ENCODE peak calls at places on chromosomes 13 and 19, in eight cellular contexts. E is cardiac muscle cell, N is colonic mucosa, F is dorsolateral prefrontal cortex, T is breast epithelium, U is heart left ventricle, K is SK-N-SH, A is adrenal gland. B is an unnamed sample.
A peak's percentile ranks its signal among the peaks of the same experiment; 100 is the strongest.

GRCh38 chr19:16791942-16792341 is 37.3 kb upstream of the SIN3B start:
- DNase-seq in U (no peak), N (no peak), T (no peak), E (no peak), A (no peak), F (no peak), K (no peak), B (no peak)

GRCh38 chr19:5289060-5289990 is 51.3 kb downstream of the PTPRS start:
- DNase-seq in F (no peak), E (no peak), K (peak; percentile 35), A (no peak), N (no peak), U (no peak), T (no peak), B (no peak)

GRCh38 chr19:7552781-7553180 is 17.3 kb downstream of the PNPLA6 start:
- DNase-seq in T (no peak), N (no peak), E (no peak), A (no peak), K (peak; percentile 15), U (no peak), F (no peak), B (no peak)

GRCh38 chr13:99956473-99957349 is 14.9 kb downstream of the ZIC5 start:
- DNase-seq in E (no peak), A (no peak), F (no peak), N (no peak), K (peak; percentile 54), U (no peak), T (no peak), B (no peak)

GRCh38 chr19:33778089-33778791 is 18.4 kb upstream of the KCTD15 start:
- DNase-seq in A (peak; percentile 79), K (peak; percentile 98), E (peak; percentile 82), N (peak; percentile 82), U (peak; percentile 83), T (peak; percentile 84), F (peak; percentile 79), B (peak; percentile 81)

GRCh38 chr19:18596752-18597157 is 8.2 kb downstream of the REX1BD start:
- DNase-seq in N (peak; percentile 66), U (no peak), F (no peak), K (peak; percentile 89), A (peak; percentile 84), T (no peak), E (peak; percentile 53), B (no peak)

GRCh38 chr19:10961073-10961762 is 388 bp downstream of the SMARCA4 start:
- DNase-seq in E (peak; percentile 40), T (no peak), U (no peak), N (peak; percentile 43), F (peak; percentile 55), K (peak; percentile 90), A (peak; percentile 43), B (no peak)

GRCh38 chr19:41421973-41422372 is 5.2 kb downstream of the B3GNT8 start:
- DNase-seq in N (no peak), E (no peak), K (no peak), T (no peak), U (no peak), F (no peak), A (no peak), B (no peak)

GRCh38 chr19:8208119-8208709 is 956 bp upstream of the CERS4 start:
- DNase-seq in U (no peak), T (no peak), N (no peak), A (peak; percentile 8), E (peak; percentile 6), K (peak; percentile 62), F (peak; percentile 33), B (no peak)

GRCh38 chr13:101640797-101641400 is 188.4 kb downstream of the ITGBL1 start:
- DNase-seq in E (peak; percentile 24), N (no peak), K (no peak), F (no peak), T (no peak), A (no peak), U (no peak), B (no peak)

GRCh38 chr13:75770164-75771145 is 134.3 kb downstream of the LMO7 start:
- DNase-seq in A (no peak), U (no peak), T (no peak), K (no peak), F (no peak), N (no peak), E (no peak), B (no peak)

GRCh38 chr19:49155830-49156346 is 692 bp upstream of the HRC start:
- DNase-seq in F (no peak), K (no peak), A (no peak), N (no peak), T (no peak), U (peak; percentile 80), E (no peak), B (no peak)

GRCh38 chr19:33751386-33751770 is 45.3 kb upstream of the KCTD15 start:
- DNase-seq in F (no peak), U (no peak), N (no peak), K (peak; percentile 58), A (no peak), T (no peak), E (no peak), B (no peak)

GRCh38 chr13:40979232-40979631 is 39.9 kb downstream of the ELF1 start:
- DNase-seq in T (no peak), K (no peak), N (no peak), A (no peak), F (no peak), E (no peak), U (no peak), B (no peak)

GRCh38 chr19:2540646-2541454 is 64.9 kb downstream of the GADD45B start:
- DNase-seq in F (no peak), T (peak; percentile 97), U (peak; percentile 89), N (peak; percentile 72), K (no peak), A (peak; percentile 79), E (peak; percentile 99), B (no peak)

GRCh38 chr13:45496942-45497341 is 32.2 kb downstream of the COG3 start:
- DNase-seq in K (no peak), A (no peak), N (no peak), U (no peak), T (no peak), E (no peak), F (no peak), B (no peak)

GRCh38 chr13:27953671-27954405 is 15.3 kb downstream of the CDX2 start:
- DNase-seq in E (peak; percentile 79), U (peak; percentile 59), T (no peak), K (peak; percentile 90), N (peak; percentile 82), A (peak; percentile 66), F (no peak), B (peak; percentile 54)
- H3K27ac ChIP-seq in E (no peak overlapping the region), U (no peak overlapping the region), T (no peak overlapping the region), K (no peak overlapping the region), N (peak overlapping the region; percentile 88), A (no peak overlapping the region), F (no peak overlapping the region), B (no peak overlapping the region)

GRCh38 chr13:106095406-106095805 is 440.1 kb downstream of the EFNB2 start:
- DNase-seq in E (no peak), N (no peak), A (no peak), K (no peak), U (no peak), F (no peak), T (no peak), B (no peak)
- TF ChIP-seq CTCF in E (no peak), N (no peak), A (no peak), K (no peak), U (no peak), F (no peak), T (no peak), B (no peak)

DNA sequence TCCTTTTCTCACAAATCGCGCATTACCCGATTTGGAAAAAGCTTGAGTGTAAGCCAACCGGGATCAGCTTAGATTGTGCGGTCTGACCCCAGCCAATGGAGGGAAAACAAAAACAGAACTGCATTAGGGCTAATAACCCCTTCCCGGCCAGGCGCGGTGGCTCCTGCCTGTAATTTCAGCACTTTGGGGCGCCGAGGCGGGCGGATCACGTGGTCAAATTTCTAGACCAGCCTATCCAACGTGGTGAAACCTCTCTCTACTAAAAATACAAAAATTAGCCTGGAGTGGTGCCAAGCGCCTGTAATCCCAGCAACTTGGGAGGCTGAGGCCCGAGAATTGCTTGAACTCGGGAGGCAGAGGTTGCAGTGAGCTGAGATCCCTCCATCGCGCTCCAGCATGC is 896 bp downstream of the ZNF90 start:
- DNase-seq in T (no peak), U (peak; percentile 9), E (peak; percentile 74), N (peak; percentile 53), K (peak; percentile 36), F (no peak), A (peak; percentile 14), B (peak; percentile 6)
- H3K27ac ChIP-seq in T (no peak overlapping the region), U (peak overlapping the region; percentile 46), E (peak overlapping the region; percentile 90), N (no peak overlapping the region), K (peak overlapping the region; percentile 27), F (no peak overlapping the region), A (no peak overlapping the region), B (no peak overlapping the region)

GRCh38 chr13:112760440-112760839 is 70.6 kb downstream of the ATP11A start:
- DNase-seq in K (no peak), U (no peak), N (no peak), T (no peak), E (no peak), F (no peak), A (no peak), B (no peak)

GRCh38 chr13:112762690-112763080 is 72.8 kb downstream of the ATP11A start:
- DNase-seq in F (no peak), E (no peak), K (no peak), N (no peak), T (no peak), U (peak; percentile 12), A (no peak), B (no peak)

GRCh38 chr13:112764028-112764427 is 74.2 kb downstream of the ATP11A start:
- DNase-seq in E (no peak), A (no peak), K (no peak), N (no peak), U (no peak), T (no peak), F (no peak), B (no peak)

GRCh38 chr13:112760931-112761330 is 71.1 kb downstream of the ATP11A start:
- DNase-seq in T (no peak), K (no peak), E (no peak), F (no peak), N (no peak), A (no peak), U (no peak), B (no peak)

DNA sequence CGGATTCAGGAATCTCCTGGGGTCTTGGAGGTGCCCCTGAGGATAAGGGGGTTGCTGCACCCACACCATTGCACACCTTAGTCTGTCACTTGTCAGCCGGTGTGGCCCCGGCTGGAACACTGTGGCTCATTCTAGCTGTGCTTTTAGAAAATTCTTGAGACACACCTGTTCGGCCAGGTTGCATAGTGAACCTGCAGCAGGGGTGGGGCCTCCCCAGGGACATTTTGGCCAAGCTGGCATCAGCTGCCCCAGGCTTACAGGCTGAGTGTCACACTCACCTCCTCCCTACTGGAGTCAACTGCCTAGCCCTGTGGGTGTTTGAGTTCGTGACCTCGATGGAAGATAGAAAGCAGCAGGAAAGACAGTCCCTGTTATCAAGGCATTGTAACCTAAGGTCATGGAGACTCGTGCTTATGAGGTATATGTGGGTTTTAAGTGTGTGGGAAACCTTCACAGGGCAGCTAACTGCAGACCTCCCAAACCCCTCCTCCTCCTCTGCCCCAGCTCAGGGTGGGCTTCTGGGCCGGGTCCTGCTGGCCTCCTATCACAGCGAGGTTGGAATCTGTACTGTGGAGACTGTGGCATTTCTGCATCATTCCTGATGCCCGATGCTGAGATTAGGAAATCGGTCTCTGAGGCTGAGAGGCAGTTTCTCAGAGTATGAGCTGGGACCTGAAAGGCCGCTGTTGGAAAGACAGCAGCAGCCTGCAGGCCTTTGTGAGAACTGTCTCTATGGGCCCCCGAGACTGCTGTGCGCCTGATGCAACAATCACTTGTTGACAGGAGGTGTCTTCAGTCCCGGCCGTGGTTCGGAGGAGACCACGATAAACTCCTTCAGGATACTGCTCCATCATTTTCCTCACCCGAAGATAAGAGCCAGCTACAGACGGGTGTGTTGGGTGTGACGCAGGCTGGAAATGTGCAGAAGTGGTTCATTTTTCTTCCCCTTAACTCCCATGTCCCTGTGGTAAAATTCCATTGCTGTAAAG is 72.2 kb downstream of the ATP11A start:
- DNase-seq in N (no peak), F (no peak), E (peak; percentile 89), U (peak; percentile 7), K (no peak), T (no peak), A (no peak), B (no peak)
- TF ChIP-seq CTCF in N (no peak), F (no peak), E (peak; percentile 37), U (no peak), K (no peak), T (no peak), A (no peak), B (no peak)

B was measured in CD4-positive, alpha-beta T cell.